ENCODE peak calls at places on chromosomes 13 and 19, in nine cellular contexts. One of them, this sample, is unnamed.

GRCh38 chr19:45677351-45678230 is 9.6 kb downstream of the GIPR start:
- DNase-seq in thoracic aorta: no peak
- DNase-seq in GM23338: peak; percentile 100
- DNase-seq in right atrium auricular region: peak; percentile 70
- DNase-seq in IMR-90: peak; percentile 62
- DNase-seq in fibroblast of lung: peak; percentile 63
- DNase-seq in A549: peak; percentile 97
- DNase-seq in OCI-LY7: peak; percentile 92
- DNase-seq in neural progenitor cell: peak; percentile 94
- DNase-seq in this sample: peak; percentile 95

GRCh38 chr13:31627097-31627496 is 112.2 kb upstream of the RXFP2 start:
- DNase-seq in right atrium auricular region: no peak
- DNase-seq in OCI-LY7: no peak
- DNase-seq in neural progenitor cell: no peak
- DNase-seq in GM23338: no peak
- DNase-seq in A549: no peak
- DNase-seq in thoracic aorta: no peak
- DNase-seq in IMR-90: peak; percentile 39
- DNase-seq in fibroblast of lung: peak; percentile 65
- DNase-seq in this sample: no peak

GRCh38 chr13:51435002-51435578 is 17.7 kb downstream of the INTS6 start:
- DNase-seq in A549: peak; percentile 12
- DNase-seq in fibroblast of lung: peak; percentile 64
- DNase-seq in neural progenitor cell: no peak
- DNase-seq in right atrium auricular region: no peak
- DNase-seq in IMR-90: peak; percentile 49
- DNase-seq in OCI-LY7: peak; percentile 45
- DNase-seq in GM23338: peak; percentile 39
- DNase-seq in thoracic aorta: no peak
- DNase-seq in this sample: no peak

GRCh38 chr19:46732172-46732938 is 13.5 kb upstream of the FKRP start:
- DNase-seq in IMR-90: no peak
- DNase-seq in OCI-LY7: no peak
- DNase-seq in fibroblast of lung: no peak
- DNase-seq in neural progenitor cell: no peak
- DNase-seq in right atrium auricular region: no peak
- DNase-seq in thoracic aorta: no peak
- DNase-seq in A549: no peak
- DNase-seq in GM23338: no peak
- DNase-seq in this sample: no peak

GRCh38 chr13:100646030-100646673 is 28.4 kb downstream of the TMTC4 start:
- DNase-seq in fibroblast of lung: peak; percentile 25
- DNase-seq in thoracic aorta: no peak
- DNase-seq in GM23338: peak; percentile 76
- DNase-seq in OCI-LY7: no peak
- DNase-seq in A549: peak; percentile 33
- DNase-seq in neural progenitor cell: peak; percentile 59
- DNase-seq in right atrium auricular region: no peak
- DNase-seq in IMR-90: peak; percentile 31
- DNase-seq in this sample: peak; percentile 15

GRCh38 chr13:21971662-21972635 is 301.1 kb downstream of the FGF9 start:
- DNase-seq in IMR-90: peak; percentile 96
- DNase-seq in thoracic aorta: no peak
- DNase-seq in OCI-LY7: no peak
- DNase-seq in fibroblast of lung: peak; percentile 93
- DNase-seq in neural progenitor cell: no peak
- DNase-seq in GM23338: no peak
- DNase-seq in right atrium auricular region: no peak
- DNase-seq in A549: no peak
- DNase-seq in this sample: no peak

GRCh38 chr19:18339703-18340102 is 695 bp upstream of the PGPEP1 start:
- DNase-seq in IMR-90: peak; percentile 25
- DNase-seq in thoracic aorta: no peak
- DNase-seq in right atrium auricular region: no peak
- DNase-seq in GM23338: peak; percentile 74
- DNase-seq in neural progenitor cell: peak; percentile 29
- DNase-seq in fibroblast of lung: no peak
- DNase-seq in OCI-LY7: peak; percentile 53
- DNase-seq in A549: peak; percentile 50
- DNase-seq in this sample: no peak

GRCh38 chr19:19258589-19259338 is 14.3 kb downstream of the TM6SF2 start:
- DNase-seq in thoracic aorta: no peak
- DNase-seq in IMR-90: no peak
- DNase-seq in A549: no peak
- DNase-seq in fibroblast of lung: no peak
- DNase-seq in right atrium auricular region: no peak
- DNase-seq in OCI-LY7: no peak
- DNase-seq in GM23338: no peak
- DNase-seq in neural progenitor cell: no peak
- DNase-seq in this sample: no peak

GRCh38 chr19:48203227-48203793 is 32.8 kb downstream of the ZSWIM9 start:
- DNase-seq in GM23338: no peak
- DNase-seq in fibroblast of lung: no peak
- DNase-seq in A549: peak; percentile 62
- DNase-seq in thoracic aorta: no peak
- DNase-seq in neural progenitor cell: no peak
- DNase-seq in IMR-90: no peak
- DNase-seq in right atrium auricular region: peak; percentile 26
- DNase-seq in OCI-LY7: peak; percentile 28
- DNase-seq in this sample: no peak

GRCh38 chr19:30135358-30135757 is 193.3 kb downstream of the URI1 start:
- DNase-seq in GM23338: no peak
- DNase-seq in fibroblast of lung: no peak
- DNase-seq in right atrium auricular region: no peak
- DNase-seq in A549: no peak
- DNase-seq in IMR-90: no peak
- DNase-seq in OCI-LY7: no peak
- DNase-seq in neural progenitor cell: no peak
- DNase-seq in thoracic aorta: no peak
- DNase-seq in this sample: no peak

GRCh38 chr13:100946588-100946987 is 272.0 kb upstream of the TMTC4 start:
- DNase-seq in IMR-90: no peak
- DNase-seq in OCI-LY7: no peak
- DNase-seq in right atrium auricular region: no peak
- DNase-seq in thoracic aorta: no peak
- DNase-seq in fibroblast of lung: no peak
- DNase-seq in GM23338: no peak
- DNase-seq in neural progenitor cell: no peak
- DNase-seq in A549: no peak
- DNase-seq in this sample: no peak

GRCh38 chr13:44231786-44232516 is 141.7 kb upstream of the SERP2 start:
- DNase-seq in A549: peak; percentile 96
- DNase-seq in neural progenitor cell: no peak
- DNase-seq in fibroblast of lung: peak; percentile 95
- DNase-seq in IMR-90: peak; percentile 96
- DNase-seq in right atrium auricular region: peak; percentile 82
- DNase-seq in thoracic aorta: no peak
- DNase-seq in OCI-LY7: no peak
- DNase-seq in GM23338: peak; percentile 77
- DNase-seq in this sample: peak; percentile 98

DNA sequence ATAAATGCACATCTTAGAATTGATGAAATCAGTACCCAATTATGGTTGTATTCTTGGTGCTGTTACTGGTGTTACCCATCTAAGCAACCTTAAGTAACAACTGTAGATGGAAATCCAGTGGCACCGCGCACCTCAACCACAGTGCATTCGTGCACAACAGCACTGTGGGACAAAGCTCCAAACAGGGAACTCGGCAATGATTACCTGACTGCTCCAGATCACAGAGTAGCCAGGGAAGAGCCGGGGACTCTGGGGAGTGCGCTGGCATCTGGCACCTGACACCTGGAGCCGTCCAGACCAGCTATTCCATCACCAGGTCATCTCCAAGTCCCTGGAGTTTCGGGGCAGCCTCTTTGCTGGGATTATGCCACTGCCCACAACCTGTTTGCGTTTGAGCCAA is 62.0 kb downstream of the COL4A1 start:
- DNase-seq in IMR-90: no peak
- DNase-seq in A549: no peak
- DNase-seq in thoracic aorta: no peak
- DNase-seq in OCI-LY7: no peak
- DNase-seq in fibroblast of lung: no peak
- DNase-seq in right atrium auricular region: no peak
- DNase-seq in GM23338: no peak
- DNase-seq in neural progenitor cell: no peak
- DNase-seq in this sample: no peak
- H3K27ac ChIP-seq in IMR-90: peak overlapping the region; percentile 44
- H3K27ac ChIP-seq in A549: no peak overlapping the region
- H3K27ac ChIP-seq in thoracic aorta: peak overlapping the region; percentile 61
- H3K27ac ChIP-seq in OCI-LY7: no peak overlapping the region
- H3K27ac ChIP-seq in fibroblast of lung: no peak overlapping the region
- H3K27ac ChIP-seq in right atrium auricular region: peak overlapping the region; percentile 81
- H3K27ac ChIP-seq in GM23338: no peak overlapping the region
- H3K27ac ChIP-seq in neural progenitor cell: no peak overlapping the region
- H3K27ac ChIP-seq in this sample: no peak overlapping the region

DNA sequence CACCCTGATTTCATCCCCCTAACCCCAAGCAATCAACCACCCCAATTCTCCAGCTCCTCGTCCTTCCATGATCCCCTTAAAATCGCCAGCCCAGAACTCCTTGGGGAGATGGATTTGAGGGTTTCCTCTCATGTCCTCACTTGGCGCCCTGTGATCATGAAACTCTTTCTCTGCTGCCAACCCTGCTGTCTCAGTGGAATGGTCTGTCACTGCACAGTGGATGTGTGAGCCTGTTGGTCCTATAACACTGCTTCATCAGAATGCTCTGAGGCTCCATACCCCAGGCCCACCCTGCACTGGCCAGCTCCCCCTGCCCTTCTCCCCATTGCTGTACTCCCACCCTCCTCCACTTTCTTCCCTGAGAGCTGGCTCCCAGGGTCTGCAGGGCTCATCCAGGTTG is 12.6 kb upstream of the ZNF792 start:
- DNase-seq in IMR-90: no peak
- DNase-seq in right atrium auricular region: no peak
- DNase-seq in A549: peak; percentile 59
- DNase-seq in fibroblast of lung: no peak
- DNase-seq in OCI-LY7: no peak
- DNase-seq in neural progenitor cell: no peak
- DNase-seq in GM23338: no peak
- DNase-seq in thoracic aorta: no peak
- DNase-seq in this sample: no peak
- H3K4me1 ChIP-seq in IMR-90: no peaks in the 10 kb centered on the region
- H3K4me1 ChIP-seq in right atrium auricular region: no peaks in the 10 kb centered on the region
- H3K4me1 ChIP-seq in A549: peaks cover 18% of the 10 kb centered on the region
- H3K4me1 ChIP-seq in fibroblast of lung: no peaks in the 10 kb centered on the region
- H3K4me1 ChIP-seq in OCI-LY7: peaks cover 8% of the 10 kb centered on the region
- H3K4me1 ChIP-seq in neural progenitor cell: no peaks in the 10 kb centered on the region
- H3K4me1 ChIP-seq in GM23338: peaks cover 25% of the 10 kb centered on the region
- H3K4me1 ChIP-seq in thoracic aorta: no peaks in the 10 kb centered on the region
- H3K4me1 ChIP-seq in this sample: no peaks in the 10 kb centered on the region

GRCh38 chr13:104843328-104843727 is 1692.1 kb downstream of the EFNB2 start:
- DNase-seq in thoracic aorta: no peak
- DNase-seq in neural progenitor cell: no peak
- DNase-seq in IMR-90: no peak
- DNase-seq in A549: no peak
- DNase-seq in GM23338: no peak
- DNase-seq in OCI-LY7: no peak
- DNase-seq in fibroblast of lung: no peak
- DNase-seq in right atrium auricular region: no peak
- DNase-seq in this sample: no peak
- TF ChIP-seq CTCF in thoracic aorta: no peak
- TF ChIP-seq CTCF in neural progenitor cell: no peak
- TF ChIP-seq CTCF in IMR-90: no peak
- TF ChIP-seq CTCF in A549: no peak
- TF ChIP-seq CTCF in GM23338: no peak
- TF ChIP-seq CTCF in OCI-LY7: no peak
- TF ChIP-seq CTCF in fibroblast of lung: no peak
- TF ChIP-seq CTCF in right atrium auricular region: no peak
- TF ChIP-seq CTCF in this sample: no peak

GRCh38 chr19:16037424-16038195 is 38.7 kb upstream of the TPM4 start:
- DNase-seq in A549: no peak
- DNase-seq in right atrium auricular region: no peak
- DNase-seq in IMR-90: no peak
- DNase-seq in neural progenitor cell: no peak
- DNase-seq in GM23338: no peak
- DNase-seq in fibroblast of lung: no peak
- DNase-seq in OCI-LY7: no peak
- DNase-seq in thoracic aorta: no peak
- DNase-seq in this sample: no peak
- H3K27ac ChIP-seq in A549: no peak overlapping the region
- H3K27ac ChIP-seq in right atrium auricular region: no peak overlapping the region
- H3K27ac ChIP-seq in IMR-90: no peak overlapping the region
- H3K27ac ChIP-seq in neural progenitor cell: no peak overlapping the region
- H3K27ac ChIP-seq in GM23338: no peak overlapping the region
- H3K27ac ChIP-seq in fibroblast of lung: no peak overlapping the region
- H3K27ac ChIP-seq in OCI-LY7: no peak overlapping the region
- H3K27ac ChIP-seq in thoracic aorta: no peak overlapping the region
- H3K27ac ChIP-seq in this sample: no peak overlapping the region

DNA sequence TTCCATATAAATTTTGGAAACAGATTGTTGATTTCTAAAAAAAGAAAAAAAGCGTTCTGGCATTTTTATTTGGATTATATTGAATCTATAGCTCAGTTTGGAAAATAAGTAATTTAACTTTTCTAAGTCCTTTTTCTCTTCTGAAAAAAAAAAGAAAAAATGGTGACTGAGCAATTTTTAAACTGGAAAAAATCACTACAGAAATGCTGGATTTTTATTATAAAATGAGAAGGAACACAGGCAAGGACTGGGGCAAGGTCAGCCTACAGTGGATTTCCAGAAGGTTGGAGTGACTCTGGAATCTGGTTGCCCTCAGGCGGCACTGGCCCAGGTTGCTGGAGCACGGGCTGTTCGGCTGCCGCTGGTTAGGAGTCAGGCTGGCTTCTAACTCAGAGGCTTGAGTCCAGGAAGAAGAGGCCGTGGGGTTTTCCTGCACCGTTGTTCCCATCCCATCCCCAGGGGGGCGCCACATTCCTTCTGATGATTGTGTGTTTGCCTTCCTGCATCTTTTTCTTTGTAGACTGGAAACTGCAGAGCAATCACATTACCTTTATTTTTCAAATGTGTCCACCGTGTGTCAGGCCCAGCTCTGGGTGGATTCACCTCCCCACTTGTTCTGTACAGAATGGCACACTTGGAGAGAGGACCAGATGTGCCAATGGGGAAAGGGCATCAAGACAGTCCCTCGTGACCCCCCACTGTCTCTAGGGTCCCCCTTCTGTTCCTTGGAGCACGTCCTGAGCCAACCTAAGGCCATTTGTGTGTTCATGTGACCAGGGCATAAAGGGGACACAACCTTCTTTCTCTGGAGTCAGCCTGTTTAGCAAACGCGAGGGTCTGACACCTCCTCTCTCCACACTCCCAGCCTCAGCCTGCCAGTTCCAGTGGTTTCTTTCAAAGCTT is 44.5 kb upstream of the GTF3A start:
- DNase-seq in IMR-90: peak; percentile 35
- DNase-seq in OCI-LY7: peak; percentile 55
- DNase-seq in neural progenitor cell: peak; percentile 83
- DNase-seq in GM23338: peak; percentile 91
- DNase-seq in A549: peak; percentile 67
- DNase-seq in fibroblast of lung: no peak
- DNase-seq in thoracic aorta: no peak
- DNase-seq in right atrium auricular region: no peak
- DNase-seq in this sample: peak; percentile 47
- H3K4me1 ChIP-seq in IMR-90: no peaks in the 10 kb centered on the region
- H3K4me1 ChIP-seq in OCI-LY7: no peaks in the 10 kb centered on the region
- H3K4me1 ChIP-seq in neural progenitor cell: peaks cover 6% of the 10 kb centered on the region
- H3K4me1 ChIP-seq in GM23338: peaks cover 21% of the 10 kb centered on the region
- H3K4me1 ChIP-seq in A549: peaks cover 8% of the 10 kb centered on the region
- H3K4me1 ChIP-seq in fibroblast of lung: no peaks in the 10 kb centered on the region
- H3K4me1 ChIP-seq in thoracic aorta: no peaks in the 10 kb centered on the region
- H3K4me1 ChIP-seq in right atrium auricular region: no peaks in the 10 kb centered on the region
- H3K4me1 ChIP-seq in this sample: no peaks in the 10 kb centered on the region

This sample was measured in foreskin keratinocyte.